ENCODE peak calls at places on chromosome 7, in six cellular contexts. One of them, this sample, is unnamed.

GRCh38 chr7:70134029-70134445 is 535.8 kb downstream of the AUTS2 start:
- DNase-seq in K562: no peak
- DNase-seq in HepG2: no peak
- DNase-seq in HCT116: no peak
- DNase-seq in GM12878: no peak
- DNase-seq in SK-N-SH: peak; percentile 60
- DNase-seq in this sample: no peak

GRCh38 chr7:50661345-50662058 is 96.3 kb upstream of the DDC start:
- DNase-seq in SK-N-SH: no peak
- DNase-seq in HepG2: no peak
- DNase-seq in K562: no peak
- DNase-seq in HCT116: no peak
- DNase-seq in GM12878: no peak
- DNase-seq in this sample: no peak

GRCh38 chr7:47601881-47602249 is 20.0 kb upstream of the TNS3 start:
- DNase-seq in HCT116: no peak
- DNase-seq in K562: no peak
- DNase-seq in HepG2: peak; percentile 63
- DNase-seq in GM12878: no peak
- DNase-seq in SK-N-SH: no peak
- DNase-seq in this sample: no peak

GRCh38 chr7:80883188-80884025 is 35.4 kb downstream of the SEMA3C start:
- DNase-seq in K562: no peak
- DNase-seq in SK-N-SH: no peak
- DNase-seq in GM12878: no peak
- DNase-seq in HepG2: peak; percentile 8
- DNase-seq in HCT116: peak; percentile 98
- DNase-seq in this sample: no peak

GRCh38 chr7:19376591-19376990 is 231.4 kb upstream of the FERD3L start:
- DNase-seq in HepG2: no peak
- DNase-seq in SK-N-SH: no peak
- DNase-seq in K562: no peak
- DNase-seq in HCT116: no peak
- DNase-seq in GM12878: no peak
- DNase-seq in this sample: no peak

GRCh38 chr7:87369216-87369615 is 23.8 kb downstream of the CROT start:
- DNase-seq in SK-N-SH: no peak
- DNase-seq in K562: no peak
- DNase-seq in GM12878: no peak
- DNase-seq in HCT116: no peak
- DNase-seq in HepG2: no peak
- DNase-seq in this sample: no peak

GRCh38 chr7:34719651-34720050 is 61.6 kb downstream of the NPSR1 start:
- DNase-seq in HCT116: no peak
- DNase-seq in HepG2: no peak
- DNase-seq in SK-N-SH: no peak
- DNase-seq in K562: no peak
- DNase-seq in GM12878: no peak
- DNase-seq in this sample: no peak

GRCh38 chr7:100212631-100213286 is 7.0 kb upstream of the PVRIG start:
- DNase-seq in GM12878: no peak
- DNase-seq in K562: no peak
- DNase-seq in HepG2: no peak
- DNase-seq in HCT116: no peak
- DNase-seq in SK-N-SH: no peak
- DNase-seq in this sample: no peak

GRCh38 chr7:2633538-2634264 is 1.9 kb downstream of the TTYH3 start:
- DNase-seq in SK-N-SH: peak; percentile 65
- DNase-seq in HepG2: peak; percentile 45
- DNase-seq in HCT116: no peak
- DNase-seq in K562: no peak
- DNase-seq in GM12878: no peak
- DNase-seq in this sample: no peak

GRCh38 chr7:47627580-47628283 is 45.8 kb upstream of the TNS3 start:
- DNase-seq in HepG2: no peak
- DNase-seq in K562: no peak
- DNase-seq in SK-N-SH: no peak
- DNase-seq in GM12878: peak; percentile 27
- DNase-seq in HCT116: no peak
- DNase-seq in this sample: no peak

GRCh38 chr7:37352974-37353948 is 95.4 kb downstream of the ELMO1 start:
- DNase-seq in HepG2: no peak
- DNase-seq in HCT116: peak; percentile 15
- DNase-seq in GM12878: no peak
- DNase-seq in K562: peak; percentile 35
- DNase-seq in SK-N-SH: peak; percentile 49
- DNase-seq in this sample: peak; percentile 70

GRCh38 chr7:151008143-151008510 is 16.2 kb downstream of the ATG9B start:
- DNase-seq in HCT116: no peak
- DNase-seq in HepG2: no peak
- DNase-seq in K562: peak; percentile 90
- DNase-seq in SK-N-SH: no peak
- DNase-seq in GM12878: no peak
- DNase-seq in this sample: no peak

GRCh38 chr7:108293190-108293612 is 163.0 kb downstream of the NRCAM start:
- DNase-seq in GM12878: no peak
- DNase-seq in K562: no peak
- DNase-seq in SK-N-SH: no peak
- DNase-seq in HepG2: no peak
- DNase-seq in HCT116: no peak
- DNase-seq in this sample: no peak

GRCh38 chr7:298375-298702 is 8.4 kb downstream of the FOXL3 start:
- DNase-seq in HepG2: no peak
- DNase-seq in K562: no peak
- DNase-seq in SK-N-SH: no peak
- DNase-seq in HCT116: no peak
- DNase-seq in GM12878: no peak
- DNase-seq in this sample: no peak

GRCh38 chr7:111108526-111108925 is 17.6 kb downstream of the LRRN3 start:
- DNase-seq in HCT116: no peak
- DNase-seq in HepG2: peak; percentile 4
- DNase-seq in K562: no peak
- DNase-seq in GM12878: no peak
- DNase-seq in SK-N-SH: no peak
- DNase-seq in this sample: no peak

GRCh38 chr7:155405399-155406318 is 52.3 kb upstream of the EN2 start:
- DNase-seq in HepG2: no peak
- DNase-seq in GM12878: no peak
- DNase-seq in HCT116: no peak
- DNase-seq in SK-N-SH: peak; percentile 70
- DNase-seq in K562: peak; percentile 35
- DNase-seq in this sample: peak; percentile 12

GRCh38 chr7:105810556-105810955 is 65.8 kb downstream of the ATXN7L1 start:
- DNase-seq in GM12878: no peak
- DNase-seq in HCT116: no peak
- DNase-seq in SK-N-SH: no peak
- DNase-seq in K562: no peak
- DNase-seq in HepG2: no peak
- DNase-seq in this sample: no peak

GRCh38 chr7:121420976-121421375 is 24.9 kb upstream of the FAM3C start:
- DNase-seq in HepG2: no peak
- DNase-seq in GM12878: no peak
- DNase-seq in HCT116: no peak
- DNase-seq in SK-N-SH: no peak
- DNase-seq in K562: no peak
- DNase-seq in this sample: peak; percentile 41
- TF ChIP-seq JUND in HepG2: no peak
- TF ChIP-seq JUND in GM12878: no peak
- TF ChIP-seq JUND in HCT116: no peak
- TF ChIP-seq JUND in SK-N-SH: no peak
- TF ChIP-seq JUND in K562: no peak
- TF ChIP-seq JUND in this sample: peak; percentile 48

GRCh38 chr7:98223898-98224700 is 12.9 kb downstream of the BHLHA15 start:
- DNase-seq in GM12878: no peak
- DNase-seq in HCT116: no peak
- DNase-seq in SK-N-SH: peak; percentile 48
- DNase-seq in HepG2: no peak
- DNase-seq in K562: peak; percentile 6
- DNase-seq in this sample: no peak

GRCh38 chr7:98223351-98223897 is 12.2 kb downstream of the BHLHA15 start:
- DNase-seq in HepG2: no peak
- DNase-seq in SK-N-SH: no peak
- DNase-seq in HCT116: no peak
- DNase-seq in K562: peak; percentile 9
- DNase-seq in GM12878: no peak
- DNase-seq in this sample: peak; percentile 76

GRCh38 chr7:98225913-98226614 is 14.8 kb downstream of the BHLHA15 start:
- DNase-seq in K562: no peak
- DNase-seq in HCT116: no peak
- DNase-seq in HepG2: peak; percentile 31
- DNase-seq in GM12878: no peak
- DNase-seq in SK-N-SH: no peak
- DNase-seq in this sample: no peak

GRCh38 chr7:98222533-98223195 is 11.4 kb downstream of the BHLHA15 start:
- DNase-seq in HepG2: no peak
- DNase-seq in GM12878: no peak
- DNase-seq in SK-N-SH: peak; percentile 52
- DNase-seq in K562: no peak
- DNase-seq in HCT116: no peak
- DNase-seq in this sample: no peak

GRCh38 chr7:98224701-98225181 is 13.5 kb downstream of the BHLHA15 start:
- DNase-seq in GM12878: no peak
- DNase-seq in HepG2: no peak
- DNase-seq in HCT116: no peak
- DNase-seq in K562: no peak
- DNase-seq in SK-N-SH: no peak
- DNase-seq in this sample: no peak
- TF ChIP-seq JUND in GM12878: no peak
- TF ChIP-seq JUND in HepG2: no peak
- TF ChIP-seq JUND in HCT116: no peak
- TF ChIP-seq JUND in K562: no peak
- TF ChIP-seq JUND in SK-N-SH: no peak
- TF ChIP-seq JUND in this sample: no peak

GRCh38 chr7:132336797-132337196 is 239.5 kb downstream of the PLXNA4 start:
- DNase-seq in K562: no peak
- DNase-seq in HepG2: no peak
- DNase-seq in GM12878: no peak
- DNase-seq in SK-N-SH: no peak
- DNase-seq in HCT116: no peak
- DNase-seq in this sample: no peak
- TF ChIP-seq JUND in K562: no peak
- TF ChIP-seq JUND in HepG2: no peak
- TF ChIP-seq JUND in GM12878: no peak
- TF ChIP-seq JUND in SK-N-SH: no peak
- TF ChIP-seq JUND in HCT116: no peak
- TF ChIP-seq JUND in this sample: no peak

GRCh38 chr7:84546403-84546802 is 351.8 kb upstream of the SEMA3A start:
- DNase-seq in K562: no peak
- DNase-seq in HepG2: peak; percentile 12
- DNase-seq in SK-N-SH: no peak
- DNase-seq in HCT116: no peak
- DNase-seq in GM12878: no peak
- DNase-seq in this sample: no peak
- TF ChIP-seq JUND in K562: no peak
- TF ChIP-seq JUND in HepG2: no peak
- TF ChIP-seq JUND in SK-N-SH: no peak
- TF ChIP-seq JUND in HCT116: no peak
- TF ChIP-seq JUND in GM12878: no peak
- TF ChIP-seq JUND in this sample: no peak

GRCh38 chr7:55423891-55424290 is 58.8 kb downstream of the LANCL2 start:
- DNase-seq in K562: no peak
- DNase-seq in HCT116: no peak
- DNase-seq in SK-N-SH: no peak
- DNase-seq in GM12878: no peak
- DNase-seq in HepG2: peak; percentile 11
- DNase-seq in this sample: no peak
- TF ChIP-seq JUND in K562: no peak
- TF ChIP-seq JUND in HCT116: no peak
- TF ChIP-seq JUND in SK-N-SH: no peak
- TF ChIP-seq JUND in GM12878: no peak
- TF ChIP-seq JUND in HepG2: no peak
- TF ChIP-seq JUND in this sample: no peak

DNA sequence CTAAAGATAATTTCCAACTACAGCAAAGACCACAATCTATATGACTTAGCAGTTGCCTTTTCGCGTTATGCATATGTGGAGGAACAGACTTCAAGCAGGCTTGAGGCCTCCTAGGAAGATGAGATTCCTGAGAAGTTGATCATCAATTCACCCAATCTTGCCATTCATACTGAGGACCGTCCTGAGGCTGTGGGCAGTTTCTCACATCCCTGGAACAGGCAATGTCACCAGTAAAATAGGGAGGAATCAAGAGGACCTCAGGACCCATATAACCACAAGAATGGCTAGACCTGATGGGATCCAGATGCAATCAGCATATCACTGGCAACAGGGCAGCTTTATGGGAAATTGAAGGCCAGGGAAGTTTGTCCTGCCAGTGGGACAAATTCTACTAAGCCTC is 17.3 kb downstream of the KDM7A start:
- DNase-seq in SK-N-SH: peak; percentile 28
- DNase-seq in HepG2: no peak
- DNase-seq in GM12878: no peak
- DNase-seq in HCT116: no peak
- DNase-seq in K562: no peak
- DNase-seq in this sample: no peak
- TF ChIP-seq JUND in SK-N-SH: no peak
- TF ChIP-seq JUND in HepG2: no peak
- TF ChIP-seq JUND in GM12878: no peak
- TF ChIP-seq JUND in HCT116: no peak
- TF ChIP-seq JUND in K562: no peak
- TF ChIP-seq JUND in this sample: no peak

DNA sequence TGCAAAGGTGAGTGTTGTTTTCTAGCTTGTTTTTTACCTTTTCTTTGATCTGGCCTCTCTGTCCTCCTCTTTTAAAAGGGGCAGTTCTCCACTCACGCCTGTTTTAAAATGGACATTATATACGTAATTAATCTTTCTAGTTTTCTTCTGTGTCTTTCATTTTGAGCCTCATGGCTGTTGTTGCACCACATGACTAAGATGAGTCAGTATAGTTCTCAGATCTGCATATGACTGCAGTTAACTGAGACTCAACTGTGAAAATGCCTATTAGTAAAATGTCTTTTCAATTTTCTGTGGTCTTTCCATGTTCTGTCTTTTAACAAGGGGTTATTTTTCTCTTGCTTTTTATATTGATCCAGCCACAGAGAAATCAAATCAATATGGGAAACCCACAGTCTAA is 296.1 kb downstream of the CDK14 start:
- DNase-seq in GM12878: peak; percentile 9
- DNase-seq in SK-N-SH: no peak
- DNase-seq in HCT116: no peak
- DNase-seq in K562: no peak
- DNase-seq in HepG2: no peak
- DNase-seq in this sample: no peak
- TF ChIP-seq JUND in GM12878: no peak
- TF ChIP-seq JUND in SK-N-SH: no peak
- TF ChIP-seq JUND in HCT116: no peak
- TF ChIP-seq JUND in K562: no peak
- TF ChIP-seq JUND in HepG2: no peak
- TF ChIP-seq JUND in this sample: no peak

GRCh38 chr7:107079212-107079940 is 34.9 kb downstream of the PRKAR2B start:
- DNase-seq in HCT116: no peak
- DNase-seq in HepG2: no peak
- DNase-seq in K562: peak; percentile 43
- DNase-seq in SK-N-SH: no peak
- DNase-seq in GM12878: no peak
- DNase-seq in this sample: no peak
- TF ChIP-seq JUND in HCT116: no peak
- TF ChIP-seq JUND in HepG2: no peak
- TF ChIP-seq JUND in K562: peak; percentile 57
- TF ChIP-seq JUND in SK-N-SH: no peak
- TF ChIP-seq JUND in GM12878: no peak
- TF ChIP-seq JUND in this sample: no peak

This sample was measured in T47D.